ENCODE peak calls at places on chromosomes 2 and 18, in ten cellular contexts. H is GM12865, C is upper lobe of left lung, Z is sigmoid colon, R is fibroblast of villous mesenchyme, G is cardiac muscle cell, Q is ovary, P is AG04449, K is IMR-90, W is fibroblast of the aortic adventitia. N is an unnamed sample.

GRCh38 chr2:120632796-120633646 is 102.6 kb upstream of the GLI2 start:
- DNase-seq in H (no peak), R (no peak), P (no peak), C (no peak), K (no peak), Q (no peak), Z (no peak), G (no peak), W (no peak), N (no peak)

GRCh38 chr2:220417503-220417902 is 790.1 kb downstream of the SLC4A3 start:
- DNase-seq in R (no peak), K (no peak), G (no peak), Q (no peak), C (no peak), W (no peak), P (no peak), H (no peak), Z (no peak), N (no peak)

GRCh38 chr2:37564356-37564755 is 107.1 kb downstream of the CDC42EP3 start:
- DNase-seq in Z (no peak), H (no peak), R (no peak), Q (no peak), W (no peak), G (no peak), P (no peak), C (no peak), K (no peak), N (no peak)

GRCh38 chr18:52992041-52992440 is 652.0 kb downstream of the DCC start:
- DNase-seq in R (no peak), H (no peak), K (no peak), W (no peak), C (no peak), Z (no peak), G (no peak), Q (no peak), P (no peak), N (no peak)

GRCh38 chr18:500556-501405 is at the start of gene COLEC12:
- DNase-seq in C (peak; percentile 93), H (no peak), Z (peak; percentile 66), W (no peak), K (no peak), R (peak; percentile 19), G (peak; percentile 61), P (no peak), Q (no peak), N (no peak)

GRCh38 chr18:9872823-9873222 is 12.9 kb upstream of the TXNDC2 start:
- DNase-seq in G (no peak), P (no peak), W (no peak), Q (no peak), C (no peak), Z (no peak), H (no peak), K (no peak), R (no peak), N (no peak)

GRCh38 chr2:238513346-238513745 is 86.6 kb downstream of the ASB1 start:
- DNase-seq in G (peak; percentile 70), W (peak; percentile 64), C (no peak), Q (no peak), Z (no peak), P (no peak), K (peak; percentile 29), R (peak; percentile 66), H (peak; percentile 48), N (peak; percentile 66)

GRCh38 chr2:98148968-98149697 is 62.2 kb downstream of the VWA3B start:
- DNase-seq in G (peak; percentile 84), W (peak; percentile 79), Q (peak; percentile 36), Z (no peak), K (peak; percentile 62), H (no peak), R (peak; percentile 83), P (no peak), C (no peak), N (peak; percentile 76)

DNA sequence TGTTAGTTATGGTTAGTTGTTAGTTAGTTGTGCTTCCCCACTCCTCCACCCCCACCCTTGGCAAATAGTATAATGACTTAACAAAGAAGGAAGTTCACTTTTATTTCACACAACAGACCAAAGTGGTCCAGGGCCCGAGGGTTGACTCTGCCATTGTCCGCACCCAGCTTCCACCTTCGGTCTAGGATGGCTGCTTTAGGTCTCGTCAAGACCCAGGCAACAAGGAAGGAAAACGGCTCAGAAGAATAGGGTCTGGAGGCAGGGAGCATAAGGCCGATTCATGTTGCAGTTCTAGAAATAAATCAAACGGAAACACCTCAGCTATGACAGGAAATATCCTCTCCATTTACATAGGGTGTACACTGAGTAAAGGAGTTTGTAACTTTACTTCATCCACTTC is 206.0 kb upstream of the CXCR4 start:
- DNase-seq in R (no peak), W (no peak), Z (no peak), Q (no peak), K (no peak), C (no peak), P (no peak), G (no peak), H (no peak), N (no peak)
- H3K4me3 ChIP-seq in R (no peak overlapping the region), W (no peak overlapping the region), Z (no peak overlapping the region), Q (no peak overlapping the region), K (no peak overlapping the region), C (no peak overlapping the region), P (no peak overlapping the region), G (no peak overlapping the region), H (no peak overlapping the region), N (no peak overlapping the region)

GRCh38 chr2:42928161-42928691 is 135.8 kb upstream of the HAAO start:
- DNase-seq in R (no peak), H (no peak), G (no peak), Z (no peak), P (no peak), W (no peak), C (no peak), Q (no peak), K (no peak), N (no peak)

GRCh38 chr2:42929577-42929984 is 137.2 kb upstream of the HAAO start:
- DNase-seq in G (no peak), C (no peak), P (no peak), H (no peak), W (no peak), K (no peak), R (no peak), Q (no peak), Z (no peak), N (no peak)

GRCh38 chr2:42929985-42930581 is 137.7 kb upstream of the HAAO start:
- DNase-seq in G (peak; percentile 95), Q (peak; percentile 60), K (peak; percentile 82), P (no peak), W (peak; percentile 94), R (peak; percentile 89), Z (no peak), H (no peak), C (no peak), N (peak; percentile 93)

GRCh38 chr2:42927334-42928160 is 135.2 kb upstream of the HAAO start:
- DNase-seq in R (no peak), W (no peak), C (no peak), K (peak; percentile 31), P (no peak), H (no peak), Z (no peak), G (no peak), Q (no peak), N (no peak)

DNA sequence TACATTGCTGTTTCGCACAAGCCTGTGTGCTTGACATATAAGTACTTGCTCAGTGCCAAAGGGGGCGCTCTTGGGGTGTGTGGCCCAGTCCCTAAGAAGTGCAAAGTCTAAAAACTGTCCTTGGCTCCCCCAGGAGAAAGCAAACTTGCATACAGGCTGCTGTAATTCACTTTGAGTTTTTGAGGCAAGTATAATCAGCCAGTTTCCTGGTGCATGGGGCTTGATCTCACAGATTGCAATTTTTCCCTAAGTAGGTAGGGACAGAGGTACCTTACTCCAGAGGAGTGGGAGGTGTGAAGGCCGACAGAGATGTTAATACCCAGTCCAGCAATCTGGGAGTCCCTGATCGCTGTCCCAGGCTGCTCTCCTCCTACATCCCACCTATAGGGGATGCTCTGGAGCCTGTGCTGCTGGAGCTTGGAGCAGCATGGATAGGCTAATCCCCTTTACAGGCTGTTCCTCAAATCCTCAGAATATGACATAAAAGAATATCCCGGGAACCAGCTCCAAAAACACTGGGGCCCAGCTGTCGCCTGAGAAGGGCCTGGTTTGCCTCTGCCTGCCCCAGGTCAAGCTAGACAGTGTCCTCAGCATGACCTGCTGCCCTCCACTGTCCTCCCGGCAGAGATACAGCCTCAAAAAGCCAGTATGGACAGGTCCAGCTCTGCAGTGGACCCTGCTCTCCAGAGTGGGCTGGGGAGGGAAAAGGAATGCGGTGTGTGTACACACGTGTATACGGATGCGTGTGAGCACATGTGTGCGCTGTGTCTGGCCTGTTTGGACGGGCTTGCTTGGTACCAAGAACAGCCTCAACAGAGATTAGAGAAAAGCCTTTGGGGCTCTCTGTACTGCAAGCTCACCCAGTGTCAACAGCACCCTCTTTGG is 136.6 kb upstream of the HAAO start:
- DNase-seq in W (peak; percentile 59), K (peak; percentile 47), H (peak; percentile 39), R (peak; percentile 61), P (no peak), C (no peak), Z (no peak), Q (no peak), G (peak; percentile 65), N (peak; percentile 54)
- TF ChIP-seq CTCF in W (peak; percentile 73), K (peak; percentile 47), H (peak; percentile 12), R (peak; percentile 61), P (peak; percentile 64), C (no peak), Z (no peak), Q (no peak), G (peak; percentile 64), N (peak; percentile 66)

DNA sequence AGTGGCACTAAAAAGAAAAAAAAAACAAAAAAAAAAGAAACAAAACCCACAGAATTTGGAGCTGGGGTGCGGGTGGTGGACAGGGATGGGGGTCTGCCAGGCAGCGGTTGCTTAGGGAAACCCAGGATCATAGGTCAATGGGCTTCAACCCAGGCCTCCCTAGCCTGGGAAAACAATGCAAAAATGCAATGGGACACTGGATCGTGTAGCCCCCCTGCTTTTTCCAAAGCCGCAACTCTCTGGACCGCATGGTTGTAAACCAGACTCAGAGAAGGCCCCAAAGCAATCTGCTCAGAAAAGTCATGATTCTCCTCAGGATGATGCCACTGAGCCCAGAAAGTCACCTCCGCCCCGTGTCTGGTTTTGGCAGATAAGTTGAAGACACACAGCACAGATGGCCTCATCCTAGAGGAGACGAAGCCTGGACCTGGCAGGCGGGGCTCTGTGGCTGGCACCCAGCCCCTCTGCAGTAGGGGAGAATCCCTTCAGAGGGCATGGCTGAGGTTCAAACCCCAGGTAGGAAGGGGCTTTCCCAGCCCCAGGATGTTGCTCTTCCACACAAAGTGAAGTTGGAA is 5.1 kb downstream of the DLX2 start:
- DNase-seq in C (no peak), G (no peak), H (no peak), K (no peak), Z (no peak), P (no peak), R (no peak), Q (no peak), W (peak; percentile 12), N (no peak)
- H3K4me3 ChIP-seq in C (no peak overlapping the region), G (no peak overlapping the region), H (no peak overlapping the region), K (no peak overlapping the region), Z (no peak overlapping the region), P (peak overlapping the region; percentile 66), R (no peak overlapping the region), Q (no peak overlapping the region), W (peak overlapping the region; percentile 72), N (no peak overlapping the region)

GRCh38 chr2:111120253-111121027 is at the start of gene BCL2L11:
- DNase-seq in C (peak; percentile 99), P (peak; percentile 33), Z (peak; percentile 94), K (peak; percentile 89), G (peak; percentile 96), Q (peak; percentile 87), W (peak; percentile 87), H (peak; percentile 97), R (peak; percentile 92), N (peak; percentile 86)

GRCh38 chr2:111122631-111123421 is 2.1 kb downstream of the BCL2L11 start:
- DNase-seq in C (peak; percentile 92), Q (peak; percentile 70), R (peak; percentile 84), G (peak; percentile 93), Z (peak; percentile 94), H (peak; percentile 49), P (no peak), W (peak; percentile 88), K (peak; percentile 82), N (peak; percentile 89)

GRCh38 chr2:111121873-111122630 is 1.3 kb downstream of the BCL2L11 start:
- DNase-seq in Q (peak; percentile 82), K (peak; percentile 85), C (peak; percentile 99), Z (peak; percentile 92), R (peak; percentile 89), H (peak; percentile 90), P (no peak), W (peak; percentile 80), G (peak; percentile 94), N (peak; percentile 83)

GRCh38 chr2:111119847-111120252 is 864 bp upstream of the BCL2L11 start:
- DNase-seq in R (no peak), G (no peak), C (no peak), W (no peak), Z (no peak), K (no peak), P (no peak), H (no peak), Q (peak; percentile 10), N (no peak)

GRCh38 chr2:111121028-111121872 is 536 bp downstream of the BCL2L11 start:
- DNase-seq in Z (peak; percentile 73), Q (peak; percentile 24), G (no peak), C (peak; percentile 92), W (peak; percentile 23), H (peak; percentile 54), P (no peak), R (peak; percentile 42), K (no peak), N (peak; percentile 24)
- TF ChIP-seq CTCF in Z (no peak), Q (no peak), G (no peak), C (no peak), W (no peak), H (no peak), P (peak; percentile 3), R (no peak), K (no peak), N (no peak)